ENCODE peak calls at places on chromosomes 6 and 20, in eight cellular contexts. K, L, M, R, D, S, C and Z are unnamed samples.

GRCh38 chr6:43911625-43912577 is 141.9 kb downstream of the VEGFA start:
- DNase-seq in K (no peak), L (peak), M (no peak), R (no peak), D (no peak), S (no peak), C (no peak), Z (no peak)

GRCh38 chr20:43442310-43442880 is 15.3 kb upstream of the SRSF6 start:
- DNase-seq in K (peak), L (no peak), M (no peak), R (no peak), D (no peak), S (no peak), C (no peak), Z (no peak)

GRCh38 chr20:39289316-39289715 is 327.2 kb downstream of the DHX35 start:
- DNase-seq in K (no peak), L (peak), M (no peak), R (no peak), D (no peak), S (no peak), C (no peak), Z (no peak)

GRCh38 chr20:13009682-13010406 is 1.1 kb downstream of the SPTLC3 start:
- DNase-seq in K (peak), L (peak), M (peak), R (no peak), D (no peak), S (no peak), C (no peak), Z (no peak)

GRCh38 chr6:35073766-35074471 is 67.2 kb downstream of the TCP11 start:
- DNase-seq in K (no peak), L (no peak), M (no peak), R (no peak), D (no peak), S (peak), C (no peak), Z (no peak)

GRCh38 chr6:120908767-120909166 is 425.5 kb downstream of the TBC1D32 start:
- DNase-seq in K (no peak), L (no peak), M (no peak), R (no peak), D (no peak), S (no peak), C (no peak), Z (no peak)

GRCh38 chr6:169953686-169954085 is 202.3 kb downstream of the ERMARD start:
- DNase-seq in K (no peak), L (no peak), M (no peak), R (no peak), D (no peak), S (no peak), C (no peak), Z (no peak)

GRCh38 chr6:34205916-34206315 is 30.8 kb upstream of the HMGA1 start:
- DNase-seq in K (no peak), L (no peak), M (no peak), R (no peak), D (no peak), S (no peak), C (no peak), Z (no peak)

GRCh38 chr6:125790403-125791150 is at the start of gene NCOA7:
- DNase-seq in K (peak), L (peak), M (peak), R (peak), D (peak), S (peak), C (peak), Z (peak)

GRCh38 chr6:111819458-111819857 is 53.8 kb downstream of the FYN start:
- DNase-seq in K (no peak), L (no peak), M (no peak), R (no peak), D (no peak), S (no peak), C (no peak), Z (no peak)

GRCh38 chr6:12262236-12263061 is 27.7 kb upstream of the EDN1 start:
- DNase-seq in K (no peak), L (peak), M (no peak), R (no peak), D (no peak), S (peak), C (no peak), Z (no peak)

GRCh38 chr6:142545147-142545546 is 243.3 kb downstream of the ADGRG6 start:
- DNase-seq in K (no peak), L (no peak), M (no peak), R (no peak), D (no peak), S (no peak), C (no peak), Z (no peak)

GRCh38 chr6:64896939-64897338 is 810.1 kb downstream of the EYS start:
- DNase-seq in K (no peak), L (no peak), M (no peak), R (no peak), D (no peak), S (no peak), C (no peak), Z (no peak)

GRCh38 chr20:54028276-54029011 is 42.0 kb downstream of the BCAS1 start:
- DNase-seq in K (no peak), L (no peak), M (no peak), R (no peak), D (no peak), S (no peak), C (no peak), Z (no peak)

GRCh38 chr20:63628246-63628975 is 1.5 kb upstream of the GMEB2 start:
- DNase-seq in K (peak), L (peak), M (peak), R (no peak), D (peak), S (peak), C (no peak), Z (no peak)

GRCh38 chr6:108581932-108582500 is 21.3 kb downstream of the FOXO3 start:
- DNase-seq in K (peak), L (no peak), M (no peak), R (no peak), D (no peak), S (no peak), C (no peak), Z (no peak)

GRCh38 chr6:20744911-20745557 is 210.8 kb downstream of the CDKAL1 start:
- DNase-seq in K (no peak), L (no peak), M (no peak), R (no peak), D (no peak), S (no peak), C (no peak), Z (no peak)

GRCh38 chr6:27812078-27812804 is 100.0 kb downstream of the OR2B2 start:
- DNase-seq in K (no peak), L (no peak), M (no peak), R (no peak), D (no peak), S (no peak), C (no peak), Z (no peak)

GRCh38 chr6:52994789-52995078 is 350 bp downstream of the GSTA4 start:
- DNase-seq in K (no peak), L (no peak), M (peak), R (peak), D (peak), S (peak), C (no peak), Z (peak)

GRCh38 chr6:2674857-2675256 is 75.9 kb downstream of the MYLK4 start:
- DNase-seq in K (no peak), L (no peak), M (no peak), R (no peak), D (no peak), S (no peak), C (no peak), Z (no peak)

GRCh38 chr6:1771324-1771723 is 161.6 kb downstream of the FOXC1 start:
- DNase-seq in K (peak), L (peak), M (no peak), R (no peak), D (peak), S (no peak), C (no peak), Z (no peak)

GRCh38 chr6:107080036-107080435 is 35.3 kb downstream of the BEND3 start:
- DNase-seq in K (peak), L (no peak), M (no peak), R (no peak), D (no peak), S (no peak), C (no peak), Z (no peak)

GRCh38 chr6:94785514-94785913 is 791.8 kb upstream of the MANEA start:
- DNase-seq in K (no peak), L (no peak), M (no peak), R (no peak), D (no peak), S (no peak), C (no peak), Z (no peak)

GRCh38 chr6:55276745-55277627 is 50.3 kb upstream of the GFRAL start:
- DNase-seq in K (peak), L (peak), M (peak), R (no peak), D (no peak), S (no peak), C (no peak), Z (no peak)